ENCODE peak calls at places on chromosomes 16 and 17, in ten cellular contexts. O is fibroblast of villous mesenchyme; P is small intestine; Y is globus pallidus; Q is NCI-H2081; V is stimulated activated CD4-positive, alpha-beta T cell treated with anti-CD3 and anti-CD28 coated beads, Interleukin-4, amount 100 ng/mL, for 1 hour; A is EL; M is AG04450; G is AG10803; R is hepatic stellate cell. S is an unnamed sample.

GRCh38 chr17:3961564-3962047 is 2.6 kb downstream of the ATP2A3 start:
- DNase-seq in R (no peak), Q (no peak), P (no peak), Y (no peak), V (no peak), G (no peak), O (no peak), A (no peak), M (no peak), S (peak; percentile 90)

GRCh38 chr17:18070861-18071340 is 16.8 kb upstream of the DRG2 start:
- DNase-seq in A (peak; percentile 48), M (peak; percentile 3), Y (no peak), P (no peak), R (peak; percentile 47), Q (no peak), V (no peak), O (peak; percentile 39), G (peak; percentile 49), S (no peak)

GRCh38 chr16:66714659-66715307 is 18.2 kb upstream of the CMTM4 start:
- DNase-seq in G (peak; percentile 34), Y (no peak), A (peak; percentile 33), O (peak; percentile 22), P (peak; percentile 96), V (no peak), Q (peak; percentile 43), R (no peak), M (no peak), S (no peak)

GRCh38 chr17:49294126-49294525 is 63.5 kb upstream of the PHOSPHO1 start:
- DNase-seq in A (no peak), G (no peak), R (no peak), M (no peak), Y (no peak), V (no peak), P (no peak), O (no peak), Q (no peak), S (no peak)

GRCh38 chr17:10614536-10615155 is 42.5 kb downstream of the MYH3 start:
- DNase-seq in P (peak; percentile 44), Y (peak; percentile 26), A (peak; percentile 74), Q (no peak), O (peak; percentile 67), R (peak; percentile 56), M (peak; percentile 7), G (peak; percentile 70), V (no peak), S (peak; percentile 20)

GRCh38 chr16:81004646-81005353 is 1.9 kb downstream of the CMC2 start:
- DNase-seq in P (peak; percentile 86), M (peak; percentile 32), V (no peak), G (peak; percentile 59), Q (peak; percentile 19), Y (peak; percentile 78), R (no peak), A (peak; percentile 69), O (peak; percentile 78), S (no peak)

GRCh38 chr17:1929896-1930750 is 95.0 kb downstream of the RTN4RL1 start:
- DNase-seq in R (no peak), P (no peak), O (no peak), G (no peak), Y (no peak), M (no peak), A (no peak), V (no peak), Q (no peak), S (no peak)

GRCh38 chr17:57480438-57481196 is 224.3 kb downstream of the MSI2 start:
- DNase-seq in A (peak; percentile 89), M (no peak), O (peak; percentile 87), P (no peak), R (no peak), Y (no peak), Q (no peak), G (peak; percentile 58), V (no peak), S (no peak)

GRCh38 chr17:78839762-78840529 is 668 bp downstream of the USP36 start:
- DNase-seq in Y (no peak), P (peak; percentile 48), A (peak; percentile 42), V (peak; percentile 60), G (peak; percentile 66), Q (no peak), R (peak; percentile 62), O (peak; percentile 88), M (no peak), S (peak; percentile 82)

GRCh38 chr16:81204794-81205680 is 33.5 kb upstream of the BCO1 start:
- DNase-seq in Y (peak; percentile 78), Q (peak; percentile 6), O (peak; percentile 72), A (peak; percentile 52), R (peak; percentile 54), P (peak; percentile 51), G (peak; percentile 61), M (peak; percentile 27), V (peak; percentile 39), S (peak; percentile 68)

GRCh38 chr16:68298907-68299515 is 11.7 kb downstream of the SLC7A6OS start:
- DNase-seq in P (no peak), V (no peak), R (peak; percentile 23), A (peak; percentile 83), Q (no peak), O (peak; percentile 92), Y (no peak), G (peak; percentile 89), M (no peak), S (no peak)

GRCh38 chr16:25093208-25094061 is 18.1 kb upstream of the LCMT1 start:
- DNase-seq in V (no peak), A (no peak), R (no peak), M (no peak), G (no peak), P (no peak), Q (no peak), O (no peak), Y (no peak), S (no peak)

GRCh38 chr16:70777973-70778406 is 23.0 kb downstream of the VAC14 start:
- DNase-seq in M (no peak), O (peak; percentile 84), V (no peak), G (peak; percentile 28), Q (no peak), R (no peak), P (no peak), Y (no peak), A (peak; percentile 18), S (no peak)

GRCh38 chr16:15749371-15749770 is 99.3 kb downstream of the NDE1 start:
- DNase-seq in Y (no peak), G (no peak), P (no peak), A (no peak), M (no peak), R (no peak), Q (no peak), O (no peak), V (no peak), S (no peak)

GRCh38 chr16:89507834-89508590 is at the start of gene SPG7:
- DNase-seq in P (peak; percentile 87), A (peak; percentile 87), V (peak; percentile 89), Q (peak; percentile 70), R (peak; percentile 97), G (peak; percentile 79), M (peak; percentile 55), Y (peak; percentile 81), O (peak; percentile 86), S (peak; percentile 94)

GRCh38 chr16:68072038-68072695 is 13.0 kb upstream of the NFATC3 start:
- DNase-seq in O (peak; percentile 89), G (peak; percentile 59), Y (no peak), P (peak; percentile 84), A (peak; percentile 76), M (no peak), R (no peak), Q (no peak), V (no peak), S (peak; percentile 83)

GRCh38 chr17:35726609-35727460 is 4.6 kb upstream of the RASL10B start:
- DNase-seq in M (peak; percentile 72), G (peak; percentile 94), P (peak; percentile 58), R (peak; percentile 85), Y (no peak), A (peak; percentile 96), Q (no peak), O (peak; percentile 98), V (no peak), S (no peak)

S was measured in Peyer's patch.